ENCODE peak calls at places on chromosomes 13 and 19, in nine cellular contexts. U is cardiac muscle cell; F is HuH-7.5; T is activated T-helper 1 cell treated with anti-CD3 and anti-CD28 coated beads, Interleukin-12 subunit alpha, Interleukin-12 subunit beta, Interleukin-2, Interleukin-4 antibody, amounts not matched to agents 30 ng/mL and 10 ng/mL and 1 ng/mL, durations not matched to agents 14 hours and 24 hours and 36 hours; C is epithelial cell of esophagus; X is CD4-positive, alpha-beta memory T cell; D is fibroblast of lung; Z is upper lobe of right lung; G is LHCN-M2. Q is an unnamed sample.
A peak's percentile ranks its signal among the peaks of the same experiment; 100 is the strongest.

GRCh38 chr19:38395381-38396127 is 7.1 kb downstream of the SPRED3 start:
- DNase-seq in U (no peak), F (no peak), T (peak; percentile 39), C (no peak), X (peak; percentile 48), D (no peak), Z (no peak), G (no peak), Q (no peak)

GRCh38 chr19:49533551-49534488 is 6.0 kb downstream of the RCN3 start:
- DNase-seq in U (peak; percentile 74), F (no peak), T (peak; percentile 79), C (peak; percentile 70), X (peak; percentile 89), D (peak; percentile 54), Z (peak; percentile 90), G (no peak), Q (peak; percentile 81)

GRCh38 chr19:48752511-48753365 is at the start of gene FUT1:
- DNase-seq in U (peak; percentile 47), F (no peak), T (peak; percentile 16), C (peak; percentile 96), X (peak; percentile 32), D (no peak), Z (peak; percentile 90), G (no peak), Q (peak; percentile 44)

GRCh38 chr19:40398417-40399056 is 8.6 kb upstream of the HIPK4 start:
- DNase-seq in U (no peak), F (no peak), T (peak; percentile 47), C (peak; percentile 87), X (peak; percentile 55), D (no peak), Z (peak; percentile 84), G (no peak), Q (peak; percentile 55)

GRCh38 chr13:51453959-51454703 is 1.3 kb upstream of the INTS6 start:
- DNase-seq in U (no peak), F (peak; percentile 25), T (peak; percentile 14), C (peak; percentile 30), X (no peak), D (no peak), Z (no peak), G (peak; percentile 6), Q (no peak)

GRCh38 chr19:6236310-6237291 is 43.2 kb downstream of the MLLT1 start:
- DNase-seq in U (no peak), F (peak; percentile 12), T (no peak), C (peak; percentile 84), X (no peak), D (no peak), Z (peak; percentile 96), G (no peak), Q (no peak)

GRCh38 chr13:99730403-99730802 is 229.1 kb downstream of the TM9SF2 start:
- DNase-seq in U (no peak), F (no peak), T (no peak), C (no peak), X (no peak), D (no peak), Z (no peak), G (no peak), Q (no peak)

GRCh38 chr19:6564393-6564792 is 26.6 kb downstream of the CD70 start:
- DNase-seq in U (peak; percentile 20), F (no peak), T (no peak), C (peak; percentile 42), X (no peak), D (no peak), Z (no peak), G (peak; percentile 40), Q (peak; percentile 34)

GRCh38 chr13:113060557-113061270 is 44.9 kb upstream of the F7 start:
- DNase-seq in U (no peak), F (no peak), T (no peak), C (no peak), X (no peak), D (no peak), Z (peak; percentile 61), G (no peak), Q (no peak)

GRCh38 chr13:111952814-111953213 is 114.1 kb upstream of the SOX1 start:
- DNase-seq in U (no peak), F (no peak), T (no peak), C (no peak), X (no peak), D (no peak), Z (peak; percentile 46), G (no peak), Q (no peak)